ENCODE peak calls at places on chromosomes 13 and 19, in four cellular contexts. N is LNCaP clone FGC, S is stomach, M is D721Med. J is an unnamed sample.

GRCh38 chr13:98293570-98294142 is 116.6 kb upstream of the RNF113B start:
- DNase-seq in N (no peak), S (no peak), M (no peak), J (no peak)

GRCh38 chr13:77323858-77324257 is 3.0 kb downstream of the MYCBP2 start:
- DNase-seq in N (no peak), S (no peak), M (no peak), J (no peak)

GRCh38 chr13:45280751-45281634 is 60.0 kb downstream of the TPT1 start:
- DNase-seq in N (peak; percentile 25), S (peak; percentile 73), M (peak; percentile 49), J (peak; percentile 38)

GRCh38 chr19:51729781-51730180 is 6.0 kb upstream of the HAS1 start:
- DNase-seq in N (no peak), S (no peak), M (no peak), J (no peak)

GRCh38 chr19:17419154-17419490 is 725 bp upstream of the MVB12A start:
- DNase-seq in N (no peak), S (no peak), M (no peak), J (no peak)

GRCh38 chr19:39177110-39177699 is 19.6 kb upstream of the NCCRP1 start:
- DNase-seq in N (no peak), S (no peak), M (no peak), J (no peak)

GRCh38 chr19:12610540-12611360 is at the start of the genes ZNF490 and ZNF791:
- DNase-seq in N (peak; percentile 94), S (peak; percentile 99), M (peak; percentile 93), J (peak; percentile 92)

GRCh38 chr19:7426986-7427385 is 61.8 kb downstream of the PEX11G start:
- DNase-seq in N (no peak), S (no peak), M (no peak), J (no peak)

GRCh38 chr13:110535526-110535925 is 26.0 kb downstream of the RAB20 start:
- DNase-seq in N (no peak), S (no peak), M (no peak), J (no peak)

GRCh38 chr19:13036366-13036976 is 41.2 kb downstream of the NFIX start:
- DNase-seq in N (no peak), S (peak; percentile 66), M (no peak), J (no peak)

GRCh38 chr13:36030670-36031331 is 100.4 kb downstream of the DCLK1 start:
- DNase-seq in N (no peak), S (no peak), M (no peak), J (peak; percentile 40)

GRCh38 chr19:13881692-13882418 is 4.9 kb downstream of the NANOS3 start:
- DNase-seq in N (no peak), S (no peak), M (no peak), J (no peak)

GRCh38 chr13:90562388-90562787 is 785.1 kb upstream of the MIR17HG start:
- DNase-seq in N (no peak), S (no peak), M (no peak), J (no peak)

GRCh38 chr13:20461860-20462532 is 63.7 kb downstream of the CRYL1 start:
- DNase-seq in N (no peak), S (no peak), M (no peak), J (no peak)

GRCh38 chr19:48656840-48657474 is 11.0 kb upstream of the CA11 start:
- DNase-seq in N (no peak), S (no peak), M (no peak), J (no peak)

GRCh38 chr13:113233101-113233500 is 23.7 kb downstream of the CUL4A start:
- DNase-seq in N (no peak), S (no peak), M (no peak), J (no peak)

GRCh38 chr19:46453661-46454060 is 17.7 kb downstream of the PNMA8A start:
- DNase-seq in N (no peak), S (no peak), M (no peak), J (no peak)

GRCh38 chr19:29940971-29941585 is 961 bp upstream of the URI1 start:
- DNase-seq in N (no peak), S (no peak), M (no peak), J (no peak)

GRCh38 chr19:52664461-52664860 is 26.3 kb upstream of the ZNF83 start:
- DNase-seq in N (no peak), S (no peak), M (no peak), J (no peak)

GRCh38 chr19:33219261-33219812 is 6.3 kb downstream of the SLC7A10 start:
- DNase-seq in N (no peak), S (no peak), M (no peak), J (no peak)

GRCh38 chr13:40494513-40494912 is 171.9 kb downstream of the FOXO1 start:
- DNase-seq in N (no peak), S (no peak), M (no peak), J (no peak)

GRCh38 chr19:31863122-31863521 is 482.3 kb upstream of the ZNF507 start:
- DNase-seq in N (no peak), S (no peak), M (no peak), J (no peak)

GRCh38 chr13:36526897-36527296 is 94.6 kb downstream of the CCNA1 start:
- DNase-seq in N (no peak), S (no peak), M (no peak), J (no peak)

GRCh38 chr19:45125975-45126493 is 33.1 kb downstream of the PPP1R37 start:
- DNase-seq in N (no peak), S (peak; percentile 87), M (no peak), J (no peak)

GRCh38 chr19:38733241-38733492 is 11.1 kb downstream of the CAPN12 start:
- DNase-seq in N (no peak), S (no peak), M (no peak), J (no peak)

GRCh38 chr19:12733369-12733896 is 1.1 kb downstream of the TRIR start:
- DNase-seq in N (no peak), S (no peak), M (no peak), J (no peak)

GRCh38 chr19:3336680-3337523 is 29.5 kb upstream of the NFIC start:
- DNase-seq in N (peak; percentile 74), S (peak; percentile 97), M (no peak), J (no peak)

GRCh38 chr19:55508120-55508519 is 19.9 kb downstream of the SSC5D start:
- DNase-seq in N (no peak), S (no peak), M (no peak), J (no peak)

GRCh38 chr13:107881362-107881761 is 334.0 kb downstream of the LIG4 start:
- DNase-seq in N (no peak), S (no peak), M (no peak), J (no peak)

GRCh38 chr19:4456843-4457653 is 546 bp downstream of the UBXN6 start:
- DNase-seq in N (no peak), S (peak; percentile 41), M (peak; percentile 76), J (peak; percentile 42)

GRCh38 chr13:111006508-111007031 is 91.7 kb upstream of the ANKRD10 start:
- DNase-seq in N (no peak), S (no peak), M (no peak), J (peak; percentile 44)

GRCh38 chr19:19498255-19498991 is 16.9 kb downstream of the TSSK6 start:
- DNase-seq in N (no peak), S (no peak), M (no peak), J (no peak)

GRCh38 chr19:30084390-30084819 is 142.4 kb downstream of the URI1 start:
- DNase-seq in N (no peak), S (no peak), M (no peak), J (no peak)

GRCh38 chr13:30341815-30342570 is 34.6 kb upstream of the KATNAL1 start:
- DNase-seq in N (peak; percentile 35), S (peak; percentile 85), M (no peak), J (peak; percentile 66)

GRCh38 chr13:33487575-33488243 is 202.2 kb upstream of the STARD13 start:
- DNase-seq in N (no peak), S (no peak), M (no peak), J (peak; percentile 38)
- TF ChIP-seq CTCF in N (peak; percentile 37), S (peak; percentile 58), M (no peak), J (peak; percentile 64)

GRCh38 chr19:2171349-2172145 is 7.8 kb downstream of the DOT1L start:
- DNase-seq in N (no peak), S (peak; percentile 39), M (no peak), J (no peak)
- TF ChIP-seq CTCF in N (no peak), S (no peak), M (no peak), J (no peak)

GRCh38 chr19:11558881-11559828 is at the start of gene ELOF1:
- DNase-seq in N (peak; percentile 98), S (peak; percentile 98), M (peak; percentile 99), J (peak; percentile 95)
- TF ChIP-seq CTCF in N (no peak), S (no peak), M (no peak), J (peak; percentile 27)

GRCh38 chr13:31385534-31385933 is 185.8 kb downstream of the B3GLCT start:
- DNase-seq in N (no peak), S (no peak), M (no peak), J (no peak)
- TF ChIP-seq CTCF in N (no peak), S (no peak), M (no peak), J (no peak)

DNA sequence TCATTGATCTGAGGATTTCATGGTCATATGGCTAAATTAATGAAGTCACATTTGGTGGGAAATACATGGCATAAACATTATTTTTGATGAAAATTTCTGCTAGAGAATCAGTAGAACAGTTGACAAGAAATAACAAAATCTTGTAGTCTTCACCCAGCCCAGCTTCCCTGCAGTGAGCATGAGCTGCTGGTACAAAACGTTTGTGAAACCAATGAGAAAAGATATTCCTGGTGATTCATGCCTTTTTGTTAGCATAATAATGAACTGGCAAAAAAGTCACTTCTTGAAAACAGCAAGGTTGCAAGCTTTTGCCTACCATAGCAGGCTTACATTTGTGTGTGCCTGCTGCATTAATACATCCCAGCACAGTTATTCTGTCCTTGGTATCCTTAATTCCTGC is 475.9 kb upstream of the HTR2A start:
- DNase-seq in N (no peak), S (no peak), M (no peak), J (no peak)
- TF ChIP-seq CTCF in N (no peak), S (no peak), M (no peak), J (no peak)

GRCh38 chr13:51276684-51277083 is 54.5 kb downstream of the FAM124A start:
- DNase-seq in N (no peak), S (no peak), M (no peak), J (no peak)
- TF ChIP-seq CTCF in N (no peak), S (no peak), M (no peak), J (no peak)

GRCh38 chr13:47859129-47859528 is 141.9 kb downstream of the SUCLA2 start:
- DNase-seq in N (no peak), S (no peak), M (no peak), J (no peak)
- TF ChIP-seq CTCF in N (no peak), S (no peak), M (no peak), J (no peak)